ENCODE peak calls at places on chromosomes 2 and 18, in five cellular contexts. B, L, Y, C and D are unnamed samples.

GRCh38 chr2:193584522-193584938 is 1389.8 kb upstream of the TMEFF2 start:
- DNase-seq in C (no peak), Y (peak), L (no peak), B (peak), D (peak)

GRCh38 chr18:3250237-3251107 is 2.9 kb downstream of the MYL12A start:
- DNase-seq in Y (peak), L (no peak), B (peak), C (no peak), D (peak)

GRCh38 chr2:86648696-86649095 is 25.0 kb upstream of the RNF103 start:
- DNase-seq in Y (no peak), B (no peak), C (no peak), L (no peak), D (no peak)

GRCh38 chr2:211328126-211328525 is 771.7 kb downstream of the CPS1 start:
- DNase-seq in C (no peak), Y (no peak), B (no peak), L (no peak), D (no peak)

GRCh38 chr2:127619191-127619590 is 26.8 kb upstream of the GPR17 start:
- DNase-seq in Y (no peak), B (no peak), L (no peak), C (no peak), D (no peak)

GRCh38 chr2:218959761-218960195 is 312 bp downstream of the CDK5R2 start:
- DNase-seq in Y (no peak), B (no peak), L (no peak), C (no peak), D (no peak)

GRCh38 chr2:230666885-230667712 is 45.5 kb upstream of the CAB39 start:
- DNase-seq in Y (peak), C (no peak), B (peak), L (no peak), D (no peak)

GRCh38 chr2:181203412-181203811 is 223.0 kb downstream of the UBE2E3 start:
- DNase-seq in B (peak), L (peak), C (no peak), Y (no peak), D (peak)

GRCh38 chr2:190829642-190830041 is 51.0 kb upstream of the GLS start:
- DNase-seq in Y (no peak), C (no peak), L (no peak), B (no peak), D (no peak)

GRCh38 chr18:2978626-2979025 is 34.3 kb downstream of the LPIN2 start:
- DNase-seq in C (no peak), B (peak), Y (peak), L (peak), D (no peak)

GRCh38 chr2:230873670-230874401 is 9.1 kb downstream of the ITM2C start:
- DNase-seq in B (no peak), L (no peak), C (no peak), Y (no peak), D (no peak)

GRCh38 chr2:3470856-3471737 is 48.2 kb downstream of the ADI1 start:
- DNase-seq in B (peak), Y (no peak), L (no peak), C (no peak), D (no peak)

GRCh38 chr2:221569342-221570278 is 2.5 kb downstream of the EPHA4 start:
- DNase-seq in L (no peak), B (no peak), C (peak), Y (no peak), D (no peak)

GRCh38 chr2:169362346-169363026 is at the start of gene LRP2:
- DNase-seq in Y (no peak), C (peak), B (no peak), L (no peak), D (no peak)

GRCh38 chr2:173613386-173613785 is 258.7 kb downstream of the CDCA7 start:
- DNase-seq in B (no peak), Y (no peak), L (no peak), C (no peak), D (no peak)

GRCh38 chr2:740446-741293 is 63.5 kb upstream of the TMEM18 start:
- DNase-seq in L (peak), B (peak), Y (no peak), C (peak), D (peak)

GRCh38 chr2:222864296-222864695 is 3.5 kb downstream of the ACSL3 start:
- DNase-seq in Y (no peak), L (no peak), C (peak), B (peak), D (no peak)

GRCh38 chr18:71995895-71996443 is 548.2 kb downstream of the CBLN2 start:
- DNase-seq in C (no peak), L (no peak), Y (no peak), B (no peak), D (no peak)

GRCh38 chr18:10417191-10417590 is 37.2 kb upstream of the APCDD1 start:
- DNase-seq in L (no peak), B (no peak), C (no peak), Y (no peak), D (peak)

GRCh38 chr2:237471457-237472186 is 15.4 kb upstream of the MLPH start:
- DNase-seq in L (no peak), Y (peak), B (peak), C (peak), D (peak)

GRCh38 chr2:64479259-64480198 is 25.6 kb downstream of the LGALSL start:
- DNase-seq in B (no peak), C (no peak), Y (no peak), L (no peak), D (no peak)

GRCh38 chr18:59549797-59550516 is 147.3 kb downstream of the CCBE1 start:
- DNase-seq in Y (no peak), L (no peak), C (no peak), B (no peak), D (no peak)

GRCh38 chr18:56637897-56638231 is 528 bp downstream of the TXNL1 start:
- DNase-seq in C (no peak), Y (peak), B (no peak), L (no peak), D (peak)

GRCh38 chr2:224426650-224427049 is 24.7 kb upstream of the FAM124B start:
- DNase-seq in L (no peak), Y (no peak), C (no peak), B (no peak), D (no peak)

GRCh38 chr18:3879836-3880120 is 429.8 kb downstream of the TGIF1 start:
- DNase-seq in C (no peak), B (no peak), Y (no peak), L (no peak), D (no peak)

GRCh38 chr2:237184923-237185580 is 99.4 kb downstream of the COPS8 start:
- DNase-seq in B (no peak), Y (no peak), L (no peak), C (no peak), D (no peak)

GRCh38 chr18:34787931-34788532 is 77.9 kb downstream of the DTNA start:
- DNase-seq in L (peak), Y (peak), B (peak), C (peak), D (peak)

GRCh38 chr2:164779383-164780057 is 62.1 kb downstream of the COBLL1 start:
- DNase-seq in B (no peak), L (no peak), C (no peak), Y (no peak), D (no peak)

GRCh38 chr18:3526421-3527354 is 76.7 kb downstream of the TGIF1 start:
- DNase-seq in B (peak), L (no peak), C (peak), Y (peak), D (no peak)

GRCh38 chr2:100643906-100644501 is 81.2 kb downstream of the PDCL3 start:
- DNase-seq in Y (no peak), L (no peak), B (no peak), C (no peak), D (no peak)

GRCh38 chr2:12731701-12732280 is 15.1 kb downstream of the TRIB2 start:
- DNase-seq in B (no peak), C (no peak), L (no peak), Y (no peak), D (no peak)

GRCh38 chr2:132400169-132400900 is 16.3 kb upstream of the GPR39 start:
- DNase-seq in L (peak), C (no peak), Y (peak), B (peak), D (no peak)

GRCh38 chr18:77057043-77057442 is 75.5 kb downstream of the MBP start:
- DNase-seq in C (no peak), Y (no peak), B (no peak), L (no peak), D (no peak)

GRCh38 chr2:129728251-129728972 is 251.1 kb upstream of the RAB6C start:
- DNase-seq in L (no peak), C (no peak), Y (no peak), B (no peak), D (no peak)

GRCh38 chr2:69453475-69454129 is 16.4 kb upstream of the NFU1 start:
- DNase-seq in Y (no peak), B (no peak), C (no peak), L (no peak), D (no peak)